ENCODE peak calls at places on chromosome 11, in four cellular contexts. B is mammary epithelial cell, P is AG10803, D is foreskin keratinocyte. H is an unnamed sample.

GRCh38 chr11:75476716-75477613 is 44.0 kb upstream of the KLHL35 start:
- DNase-seq in B (no peak), P (no peak), D (no peak), H (no peak)

GRCh38 chr11:103794262-103794661 is 242.2 kb upstream of the DDI1 start:
- DNase-seq in B (no peak), P (peak), D (no peak), H (no peak)

GRCh38 chr11:57263351-57263750 is 26.3 kb upstream of the APLNR start:
- DNase-seq in B (no peak), P (no peak), D (no peak), H (no peak)

GRCh38 chr11:58505849-58506248 is 2.1 kb downstream of the OR5B21 start:
- DNase-seq in B (no peak), P (no peak), D (no peak), H (no peak)

GRCh38 chr11:113168358-113168757 is 146.0 kb upstream of the TTC12 start:
- DNase-seq in B (no peak), P (no peak), D (no peak), H (no peak)

GRCh38 chr11:125588505-125588904 is 4.1 kb upstream of the STT3A start:
- DNase-seq in B (no peak), P (no peak), D (no peak), H (no peak)

GRCh38 chr11:95682552-95682951 is 107.0 kb downstream of the FAM76B start:
- DNase-seq in B (peak), P (peak), D (no peak), H (no peak)

GRCh38 chr11:66789097-66789890 is 53.9 kb upstream of the RCE1 start:
- DNase-seq in B (no peak), P (no peak), D (no peak), H (no peak)

GRCh38 chr11:34274712-34275398 is 83.0 kb downstream of the ABTB2 start:
- DNase-seq in B (peak), P (peak), D (peak), H (peak)

GRCh38 chr11:134332189-134332631 is 422 bp downstream of the GLB1L2 start:
- DNase-seq in B (no peak), P (no peak), D (no peak), H (no peak)

GRCh38 chr11:77278595-77279506 is 22.6 kb downstream of the GDPD4 start:
- DNase-seq in B (peak), P (peak), D (peak), H (no peak)

GRCh38 chr11:117972589-117973445 is 13.4 kb upstream of the IL10RA start:
- DNase-seq in B (no peak), P (no peak), D (no peak), H (no peak)

GRCh38 chr11:35943761-35944502 is at the start of gene LDLRAD3:
- DNase-seq in B (peak), P (peak), D (no peak), H (peak)

GRCh38 chr11:65558785-65559509 is 788 bp upstream of the LTBP3 start:
- DNase-seq in B (no peak), P (peak), D (no peak), H (no peak)

GRCh38 chr11:111671383-111671782 is 69.1 kb downstream of the SIK2 start:
- DNase-seq in B (no peak), P (no peak), D (no peak), H (no peak)

GRCh38 chr11:70505761-70506657 is 107.7 kb downstream of the CTTN start:
- DNase-seq in B (no peak), P (no peak), D (no peak), H (peak)

GRCh38 chr11:95082576-95083001 is 7.1 kb upstream of the ENDOD1 start:
- DNase-seq in B (no peak), P (no peak), D (no peak), H (no peak)

GRCh38 chr11:123235687-123236261 is 40.7 kb upstream of the CLMP start:
- DNase-seq in B (no peak), P (peak), D (no peak), H (no peak)

GRCh38 chr11:7220636-7221035 is 31.1 kb upstream of the SYT9 start:
- DNase-seq in B (no peak), P (no peak), D (no peak), H (no peak)

GRCh38 chr11:84437129-84438123 is 1151.3 kb upstream of the CCDC90B start:
- DNase-seq in B (no peak), P (no peak), D (no peak), H (peak)

GRCh38 chr11:128757235-128757711 is 63.4 kb downstream of the FLI1 start:
- DNase-seq in B (peak), P (no peak), D (no peak), H (no peak)

GRCh38 chr11:61787928-61788491 is 4.4 kb downstream of the TMEM258 start:
- DNase-seq in B (peak), P (peak), D (no peak), H (no peak)

GRCh38 chr11:28627690-28628255 is 519.6 kb downstream of the METTL15 start:
- DNase-seq in B (no peak), P (no peak), D (no peak), H (no peak)

GRCh38 chr11:70547821-70548670 is 149.7 kb downstream of the CTTN start:
- DNase-seq in B (no peak), P (no peak), D (no peak), H (no peak)

GRCh38 chr11:78542007-78542406 is 32.7 kb downstream of the NARS2 start:
- DNase-seq in B (no peak), P (no peak), D (no peak), H (no peak)

GRCh38 chr11:3747704-3748103 is 49.6 kb downstream of the NUP98 start:
- DNase-seq in B (peak), P (peak), D (peak), H (no peak)

GRCh38 chr11:107430525-107430924 is 27.1 kb downstream of the CWF19L2 start:
- DNase-seq in B (no peak), P (no peak), D (no peak), H (no peak)

GRCh38 chr11:61888043-61888442 is 3.3 kb downstream of the FADS3 start:
- DNase-seq in B (peak), P (peak), D (peak), H (peak)

GRCh38 chr11:5204787-5205186 is 4.3 kb upstream of the OR51V1 start:
- DNase-seq in B (peak), P (peak), D (peak), H (no peak)

GRCh38 chr11:115944596-115944995 is 440.4 kb upstream of the CADM1 start:
- DNase-seq in B (no peak), P (no peak), D (no peak), H (no peak)

GRCh38 chr11:119533931-119534694 is 111.1 kb upstream of the THY1 start:
- DNase-seq in B (peak), P (peak), D (peak), H (peak)

DNA sequence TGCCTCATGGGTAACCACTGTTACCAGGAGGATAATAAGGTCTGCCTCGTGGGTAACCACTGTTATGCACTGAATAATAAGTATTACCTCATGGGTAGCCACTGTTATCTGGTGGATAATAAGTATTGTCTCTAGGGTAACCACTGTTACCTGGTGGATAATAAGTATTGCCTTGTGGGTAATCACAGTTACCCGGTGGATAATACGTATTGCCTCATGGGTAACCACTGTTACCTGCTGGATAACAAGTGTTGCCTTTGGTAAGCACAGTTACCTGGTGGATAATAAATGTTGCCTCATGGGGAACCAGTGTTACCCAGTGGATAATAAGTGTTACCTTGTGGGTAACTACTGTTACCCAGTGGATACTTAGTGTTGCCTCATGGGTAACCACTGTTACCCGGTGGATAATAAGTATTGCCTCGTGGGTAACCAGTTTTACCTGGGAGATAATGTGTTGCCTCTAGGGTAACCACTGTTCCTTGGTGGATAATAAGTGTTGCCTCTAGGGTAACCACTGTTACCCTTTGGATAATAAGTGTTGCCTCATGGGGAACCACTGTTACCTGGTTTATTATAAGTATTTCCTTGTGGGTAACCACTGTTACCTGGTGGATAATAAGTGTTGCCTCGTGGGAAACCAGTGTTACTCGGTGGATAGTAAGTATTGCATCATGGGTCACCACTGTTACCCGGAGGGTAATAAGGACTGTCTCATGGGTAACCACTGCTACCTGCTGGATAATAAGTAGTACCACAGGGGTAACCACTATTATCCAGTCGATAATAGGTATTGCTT is 10.6 kb upstream of the NXPE4 start:
- DNase-seq in B (no peak), P (peak), D (no peak), H (no peak)
- TF ChIP-seq CTCF in B (peak), P (peak), D (no peak), H (no peak)

GRCh38 chr11:47348131-47348802 is 4.2 kb downstream of the MYBPC3 start:
- DNase-seq in B (no peak), P (no peak), D (no peak), H (no peak)

GRCh38 chr11:47349521-47350095 is 2.9 kb downstream of the MYBPC3 start:
- DNase-seq in B (no peak), P (no peak), D (no peak), H (no peak)

GRCh38 chr11:47351159-47352126 is 1.1 kb downstream of the MYBPC3 start:
- DNase-seq in B (no peak), P (no peak), D (no peak), H (no peak)

GRCh38 chr11:47348859-47349258 is 3.6 kb downstream of the MYBPC3 start:
- DNase-seq in B (no peak), P (no peak), D (no peak), H (no peak)

GRCh38 chr11:47350315-47350714 is 2.2 kb downstream of the MYBPC3 start:
- DNase-seq in B (no peak), P (no peak), D (no peak), H (no peak)
- TF ChIP-seq CTCF in B (no peak), P (no peak), D (no peak), H (no peak)

GRCh38 chr11:97237151-97237550 is 847.3 kb downstream of the JRKL start:
- DNase-seq in B (no peak), P (no peak), D (no peak), H (no peak)
- TF ChIP-seq CTCF in B (no peak), P (no peak), D (no peak), H (no peak)

GRCh38 chr11:127017482-127017881 is 16.9 kb upstream of the KIRREL3 start:
- DNase-seq in B (peak), P (peak), D (no peak), H (no peak)
- TF ChIP-seq CTCF in B (peak), P (peak), D (peak), H (no peak)

GRCh38 chr11:15113381-15113780 is 1.3 kb upstream of the INSC start:
- DNase-seq in B (no peak), P (no peak), D (no peak), H (no peak)

GRCh38 chr11:15111215-15111614 is 3.5 kb upstream of the INSC start:
- DNase-seq in B (no peak), P (no peak), D (no peak), H (no peak)

GRCh38 chr11:15117751-15118150 is 3.0 kb downstream of the INSC start:
- DNase-seq in B (no peak), P (no peak), D (no peak), H (no peak)

GRCh38 chr11:15115686-15116085 is 963 bp downstream of the INSC start:
- DNase-seq in B (no peak), P (no peak), D (no peak), H (no peak)

DNA sequence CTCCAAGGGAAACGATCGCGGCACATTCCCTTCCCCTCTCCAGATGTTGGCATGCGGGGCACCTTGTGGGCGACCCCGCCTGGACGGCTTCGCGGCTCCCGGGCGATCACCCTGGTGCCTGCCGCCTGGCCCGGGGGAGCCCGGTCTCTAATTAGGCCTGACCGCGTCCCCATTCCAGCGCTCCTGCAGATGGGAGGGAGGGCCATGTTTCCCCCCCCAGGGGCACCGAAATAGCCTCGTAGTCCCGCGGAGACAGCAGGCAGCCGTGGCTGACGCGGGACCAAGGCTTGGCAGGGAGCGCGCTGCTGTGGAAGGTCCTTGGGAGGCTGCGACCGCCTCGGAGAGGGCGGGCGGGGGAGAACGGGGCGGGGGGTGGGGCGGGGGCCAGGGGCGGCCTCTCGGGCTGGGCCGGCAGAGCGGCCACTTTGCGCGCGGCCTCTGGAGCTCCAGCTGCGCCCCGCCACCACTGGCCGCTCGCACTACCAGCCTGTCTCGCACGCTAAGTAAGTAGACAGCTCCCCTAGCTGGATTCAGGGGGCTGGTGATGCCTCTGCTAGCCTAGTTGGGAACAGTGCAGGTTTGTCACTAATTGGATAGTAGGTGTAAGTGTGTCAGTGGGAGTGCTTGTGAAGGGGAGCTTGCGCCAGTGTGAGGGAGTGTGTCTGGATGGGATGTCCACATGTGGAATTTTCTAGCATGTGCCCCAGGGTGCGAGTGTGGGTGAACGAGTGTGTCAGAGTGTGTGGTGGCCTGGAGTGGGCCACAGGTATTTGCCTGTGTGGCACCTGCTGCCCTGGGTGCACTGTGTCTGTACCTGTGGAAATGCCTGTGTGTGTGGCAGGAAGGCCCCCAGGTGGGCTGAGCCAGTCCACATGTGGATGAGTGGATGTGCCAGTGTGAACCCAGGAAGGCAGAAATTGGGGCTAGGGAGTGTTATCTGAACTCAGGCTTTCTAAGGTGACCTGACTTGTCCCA is at the start of gene INSC:
- DNase-seq in B (no peak), P (peak), D (no peak), H (no peak)
- TF ChIP-seq CTCF in B (peak), P (no peak), D (peak), H (no peak)

H was measured in upper lobe of right lung.